ENCODE peak calls at places on chromosomes 13 and 19, in six cellular contexts. One of them, this sample, is unnamed.

GRCh38 chr13:28553971-28554370 is 59.0 kb upstream of the FLT1 start:
- DNase-seq in HEK293T: no peak
- DNase-seq in AG10803: no peak
- DNase-seq in AG04450: no peak
- DNase-seq in epithelial cell of prostate: no peak
- DNase-seq in stimulated activated CD4-positive, alpha-beta T cell treated with anti-CD3 and anti-CD28 coated beads, TNF-alpha, amount 100 ng/mL, for 48 hours: no peak
- DNase-seq in this sample: no peak

GRCh38 chr19:4415352-4415751 is 12.9 kb downstream of the CHAF1A start:
- DNase-seq in AG10803: no peak
- DNase-seq in epithelial cell of prostate: no peak
- DNase-seq in stimulated activated CD4-positive, alpha-beta T cell treated with anti-CD3 and anti-CD28 coated beads, TNF-alpha, amount 100 ng/mL, for 48 hours: no peak
- DNase-seq in HEK293T: no peak
- DNase-seq in AG04450: no peak
- DNase-seq in this sample: no peak

GRCh38 chr19:23561341-23561740 is 125.7 kb downstream of the ZNF675 start:
- DNase-seq in stimulated activated CD4-positive, alpha-beta T cell treated with anti-CD3 and anti-CD28 coated beads, TNF-alpha, amount 100 ng/mL, for 48 hours: no peak
- DNase-seq in AG04450: no peak
- DNase-seq in epithelial cell of prostate: no peak
- DNase-seq in AG10803: peak; percentile 17
- DNase-seq in HEK293T: no peak
- DNase-seq in this sample: no peak

GRCh38 chr19:3061214-3062161 is 807 bp downstream of the TLE5 start:
- DNase-seq in AG10803: peak; percentile 36
- DNase-seq in epithelial cell of prostate: no peak
- DNase-seq in AG04450: no peak
- DNase-seq in stimulated activated CD4-positive, alpha-beta T cell treated with anti-CD3 and anti-CD28 coated beads, TNF-alpha, amount 100 ng/mL, for 48 hours: peak; percentile 36
- DNase-seq in HEK293T: no peak
- DNase-seq in this sample: peak; percentile 70

GRCh38 chr19:58182577-58182988 is 278 bp upstream of the ZNF274 start:
- DNase-seq in HEK293T: peak; percentile 91
- DNase-seq in stimulated activated CD4-positive, alpha-beta T cell treated with anti-CD3 and anti-CD28 coated beads, TNF-alpha, amount 100 ng/mL, for 48 hours: no peak
- DNase-seq in AG10803: no peak
- DNase-seq in epithelial cell of prostate: no peak
- DNase-seq in AG04450: no peak
- DNase-seq in this sample: peak; percentile 92

GRCh38 chr19:55116232-55117062 is 990 bp downstream of the PPP1R12C start:
- DNase-seq in epithelial cell of prostate: no peak
- DNase-seq in AG04450: no peak
- DNase-seq in stimulated activated CD4-positive, alpha-beta T cell treated with anti-CD3 and anti-CD28 coated beads, TNF-alpha, amount 100 ng/mL, for 48 hours: peak; percentile 36
- DNase-seq in AG10803: peak; percentile 65
- DNase-seq in HEK293T: peak; percentile 62
- DNase-seq in this sample: peak; percentile 85

GRCh38 chr13:62653371-62653770 is 1237.7 kb upstream of the PCDH20 start:
- DNase-seq in stimulated activated CD4-positive, alpha-beta T cell treated with anti-CD3 and anti-CD28 coated beads, TNF-alpha, amount 100 ng/mL, for 48 hours: no peak
- DNase-seq in HEK293T: no peak
- DNase-seq in epithelial cell of prostate: no peak
- DNase-seq in AG04450: no peak
- DNase-seq in AG10803: no peak
- DNase-seq in this sample: no peak

GRCh38 chr19:46271488-46272197 is 25.2 kb upstream of the HIF3A start:
- DNase-seq in AG10803: peak; percentile 85
- DNase-seq in stimulated activated CD4-positive, alpha-beta T cell treated with anti-CD3 and anti-CD28 coated beads, TNF-alpha, amount 100 ng/mL, for 48 hours: no peak
- DNase-seq in epithelial cell of prostate: no peak
- DNase-seq in HEK293T: no peak
- DNase-seq in AG04450: no peak
- DNase-seq in this sample: peak; percentile 72

GRCh38 chr19:51440846-51441409 is 17.3 kb downstream of the SIGLEC8 start:
- DNase-seq in AG10803: no peak
- DNase-seq in HEK293T: no peak
- DNase-seq in epithelial cell of prostate: no peak
- DNase-seq in stimulated activated CD4-positive, alpha-beta T cell treated with anti-CD3 and anti-CD28 coated beads, TNF-alpha, amount 100 ng/mL, for 48 hours: peak; percentile 58
- DNase-seq in AG04450: no peak
- DNase-seq in this sample: no peak

GRCh38 chr13:93818345-93818744 is 591.7 kb downstream of the GPC6 start:
- DNase-seq in AG10803: no peak
- DNase-seq in stimulated activated CD4-positive, alpha-beta T cell treated with anti-CD3 and anti-CD28 coated beads, TNF-alpha, amount 100 ng/mL, for 48 hours: no peak
- DNase-seq in epithelial cell of prostate: no peak
- DNase-seq in AG04450: no peak
- DNase-seq in HEK293T: no peak
- DNase-seq in this sample: no peak

GRCh38 chr13:59823495-59823894 is 340.2 kb downstream of the DIAPH3 start:
- DNase-seq in epithelial cell of prostate: peak; percentile 16
- DNase-seq in HEK293T: no peak
- DNase-seq in stimulated activated CD4-positive, alpha-beta T cell treated with anti-CD3 and anti-CD28 coated beads, TNF-alpha, amount 100 ng/mL, for 48 hours: no peak
- DNase-seq in AG10803: peak; percentile 62
- DNase-seq in AG04450: no peak
- DNase-seq in this sample: peak; percentile 29

GRCh38 chr19:51301266-51301665 is 10.2 kb upstream of the IGLON5 start:
- DNase-seq in AG10803: no peak
- DNase-seq in AG04450: no peak
- DNase-seq in stimulated activated CD4-positive, alpha-beta T cell treated with anti-CD3 and anti-CD28 coated beads, TNF-alpha, amount 100 ng/mL, for 48 hours: no peak
- DNase-seq in HEK293T: no peak
- DNase-seq in epithelial cell of prostate: no peak
- DNase-seq in this sample: no peak

GRCh38 chr19:29844891-29845575 is 33.2 kb downstream of the CCNE1 start:
- DNase-seq in epithelial cell of prostate: peak; percentile 55
- DNase-seq in AG04450: peak; percentile 74
- DNase-seq in AG10803: peak; percentile 91
- DNase-seq in stimulated activated CD4-positive, alpha-beta T cell treated with anti-CD3 and anti-CD28 coated beads, TNF-alpha, amount 100 ng/mL, for 48 hours: peak; percentile 98
- DNase-seq in HEK293T: peak; percentile 98
- DNase-seq in this sample: peak; percentile 96

GRCh38 chr19:13985771-13986347 is 20.3 kb downstream of the RFX1 start:
- DNase-seq in epithelial cell of prostate: no peak
- DNase-seq in HEK293T: no peak
- DNase-seq in stimulated activated CD4-positive, alpha-beta T cell treated with anti-CD3 and anti-CD28 coated beads, TNF-alpha, amount 100 ng/mL, for 48 hours: no peak
- DNase-seq in AG10803: no peak
- DNase-seq in AG04450: no peak
- DNase-seq in this sample: no peak

GRCh38 chr19:21314676-21315075 is 14.5 kb downstream of the ZNF708 start:
- DNase-seq in AG10803: no peak
- DNase-seq in AG04450: no peak
- DNase-seq in HEK293T: no peak
- DNase-seq in epithelial cell of prostate: no peak
- DNase-seq in stimulated activated CD4-positive, alpha-beta T cell treated with anti-CD3 and anti-CD28 coated beads, TNF-alpha, amount 100 ng/mL, for 48 hours: no peak
- DNase-seq in this sample: no peak

GRCh38 chr13:77343841-77344240 is 16.9 kb upstream of the MYCBP2 start:
- DNase-seq in AG10803: no peak
- DNase-seq in AG04450: no peak
- DNase-seq in HEK293T: no peak
- DNase-seq in stimulated activated CD4-positive, alpha-beta T cell treated with anti-CD3 and anti-CD28 coated beads, TNF-alpha, amount 100 ng/mL, for 48 hours: no peak
- DNase-seq in epithelial cell of prostate: no peak
- DNase-seq in this sample: no peak

GRCh38 chr13:27170521-27171243 is 929 bp downstream of the USP12 start:
- DNase-seq in HEK293T: peak; percentile 46
- DNase-seq in AG04450: no peak
- DNase-seq in epithelial cell of prostate: no peak
- DNase-seq in AG10803: no peak
- DNase-seq in stimulated activated CD4-positive, alpha-beta T cell treated with anti-CD3 and anti-CD28 coated beads, TNF-alpha, amount 100 ng/mL, for 48 hours: peak; percentile 36
- DNase-seq in this sample: peak; percentile 38

GRCh38 chr13:97116754-97117153 is 105.4 kb upstream of the MBNL2 start:
- DNase-seq in AG04450: no peak
- DNase-seq in HEK293T: no peak
- DNase-seq in epithelial cell of prostate: no peak
- DNase-seq in stimulated activated CD4-positive, alpha-beta T cell treated with anti-CD3 and anti-CD28 coated beads, TNF-alpha, amount 100 ng/mL, for 48 hours: no peak
- DNase-seq in AG10803: peak; percentile 33
- DNase-seq in this sample: peak; percentile 51

GRCh38 chr13:73851104-73851503 is 283.1 kb downstream of the KLF12 start:
- DNase-seq in stimulated activated CD4-positive, alpha-beta T cell treated with anti-CD3 and anti-CD28 coated beads, TNF-alpha, amount 100 ng/mL, for 48 hours: no peak
- DNase-seq in AG04450: peak; percentile 30
- DNase-seq in epithelial cell of prostate: no peak
- DNase-seq in AG10803: no peak
- DNase-seq in HEK293T: no peak
- DNase-seq in this sample: no peak

GRCh38 chr19:5684694-5685430 is 4.0 kb downstream of the HSD11B1L start:
- DNase-seq in epithelial cell of prostate: no peak
- DNase-seq in AG10803: no peak
- DNase-seq in AG04450: no peak
- DNase-seq in stimulated activated CD4-positive, alpha-beta T cell treated with anti-CD3 and anti-CD28 coated beads, TNF-alpha, amount 100 ng/mL, for 48 hours: no peak
- DNase-seq in HEK293T: no peak
- DNase-seq in this sample: no peak

GRCh38 chr19:31693131-31693700 is 344.0 kb upstream of the TSHZ3 start:
- DNase-seq in HEK293T: no peak
- DNase-seq in AG04450: no peak
- DNase-seq in epithelial cell of prostate: no peak
- DNase-seq in stimulated activated CD4-positive, alpha-beta T cell treated with anti-CD3 and anti-CD28 coated beads, TNF-alpha, amount 100 ng/mL, for 48 hours: no peak
- DNase-seq in AG10803: no peak
- DNase-seq in this sample: no peak